ENCODE peak calls at places on chromosomes 2 and 18, in six cellular contexts. T, X, P, O, M and R are unnamed samples.
A peak's percentile ranks its signal among the peaks of the same experiment; 100 is the strongest.

GRCh38 chr18:48541026-48541746 is 2.4 kb downstream of the CTIF start:
- DNase-seq in X (peak; percentile 47), T (peak; percentile 54), M (peak; percentile 84), P (peak; percentile 80), O (peak; percentile 82), R (peak; percentile 42)

GRCh38 chr2:106124787-106125549 is 69.1 kb downstream of the UXS1 start:
- DNase-seq in P (no peak), T (no peak), X (no peak), O (no peak), M (no peak), R (no peak)

GRCh38 chr2:45396671-45397070 is 214.4 kb downstream of the SRBD1 start:
- DNase-seq in O (no peak), T (no peak), X (no peak), P (no peak), M (no peak), R (no peak)

GRCh38 chr2:230627806-230628724 is 84.6 kb upstream of the CAB39 start:
- DNase-seq in T (no peak), X (no peak), M (no peak), O (peak; percentile 56), P (no peak), R (no peak)

GRCh38 chr2:127355407-127356008 is 32.3 kb downstream of the MAP3K2 start:
- DNase-seq in O (no peak), M (no peak), X (peak; percentile 7), T (peak; percentile 42), P (no peak), R (no peak)

GRCh38 chr2:52336951-52337350 is 1305.0 kb upstream of the NRXN1 start:
- DNase-seq in O (no peak), M (no peak), P (no peak), T (no peak), X (no peak), R (no peak)

GRCh38 chr2:118614856-118615255 is 232.6 kb downstream of the EN1 start:
- DNase-seq in O (peak; percentile 19), M (no peak), P (no peak), T (no peak), X (no peak), R (peak; percentile 48)

GRCh38 chr2:227221120-227221519 is 56.7 kb downstream of the COL4A3 start:
- DNase-seq in M (no peak), T (no peak), P (no peak), X (no peak), O (no peak), R (no peak)

GRCh38 chr2:197121756-197122385 is 188.7 kb downstream of the ANKRD44 start:
- DNase-seq in T (no peak), O (no peak), P (no peak), M (no peak), X (no peak), R (no peak)

GRCh38 chr2:30191831-30192271 is 39.5 kb upstream of the LBH start:
- DNase-seq in O (peak; percentile 78), X (no peak), T (no peak), M (no peak), P (no peak), R (no peak)

GRCh38 chr2:28445448-28446258 is 50.2 kb upstream of the PLB1 start:
- DNase-seq in M (no peak), O (no peak), P (peak; percentile 40), T (no peak), X (peak; percentile 68), R (peak; percentile 91)

GRCh38 chr18:56255381-56255780 is 383.0 kb downstream of the TXNL1 start:
- DNase-seq in X (no peak), T (no peak), P (no peak), O (no peak), M (no peak), R (no peak)

GRCh38 chr2:62293490-62294212 is 97.7 kb downstream of the B3GNT2 start:
- DNase-seq in O (peak; percentile 35), M (peak; percentile 90), P (peak; percentile 23), X (peak; percentile 94), T (peak; percentile 54), R (no peak)

GRCh38 chr2:224837558-224837957 is 121.4 kb upstream of the CCDC195 start:
- DNase-seq in T (no peak), M (no peak), O (no peak), X (no peak), P (no peak), R (peak; percentile 54)

GRCh38 chr2:235937936-235938335 is 230.2 kb downstream of the GBX2 start:
- DNase-seq in T (no peak), M (no peak), X (no peak), O (no peak), P (no peak), R (no peak)

GRCh38 chr2:86307431-86307830 is 30.0 kb downstream of the REEP1 start:
- DNase-seq in O (no peak), P (no peak), X (no peak), T (no peak), M (no peak), R (no peak)

GRCh38 chr2:164697688-164698290 is 76.5 kb upstream of the GRB14 start:
- DNase-seq in M (no peak), T (no peak), X (no peak), P (no peak), O (peak; percentile 45), R (no peak)

GRCh38 chr18:58552057-58552461 is 76.8 kb downstream of the ALPK2 start:
- DNase-seq in M (no peak), X (peak; percentile 2), T (peak; percentile 86), O (no peak), P (no peak), R (no peak)

GRCh38 chr18:8229786-8230185 is 379.5 kb upstream of the RAB12 start:
- DNase-seq in O (no peak), P (no peak), M (no peak), X (no peak), T (no peak), R (no peak)

GRCh38 chr2:235330775-235331438 is 162.9 kb upstream of the AGAP1 start:
- DNase-seq in X (peak; percentile 83), M (no peak), O (no peak), P (no peak), T (no peak), R (peak; percentile 83)

GRCh38 chr18:79387214-79387613 is 8.5 kb upstream of the NFATC1 start:
- DNase-seq in O (no peak), X (no peak), M (no peak), T (no peak), P (no peak), R (no peak)

GRCh38 chr2:240021488-240022104 is 3.5 kb downstream of the NDUFA10 start:
- DNase-seq in P (peak; percentile 61), O (peak; percentile 77), X (peak; percentile 75), T (peak; percentile 65), M (peak; percentile 82), R (no peak)

GRCh38 chr18:3526421-3527354 is 76.7 kb downstream of the TGIF1 start:
- DNase-seq in O (peak; percentile 52), X (no peak), P (no peak), T (peak; percentile 53), M (no peak), R (peak; percentile 20)

GRCh38 chr2:98805412-98806265 is 74.7 kb upstream of the MGAT4A start:
- DNase-seq in O (no peak), T (no peak), X (no peak), P (no peak), M (peak; percentile 63), R (peak; percentile 41)

GRCh38 chr18:54263904-54264336 is 5.4 kb upstream of the POLI start:
- DNase-seq in P (no peak), X (no peak), O (no peak), M (no peak), T (peak; percentile 91), R (no peak)

GRCh38 chr2:58866040-58866439 is 624.9 kb upstream of the FANCL start:
- DNase-seq in T (peak; percentile 41), X (no peak), P (no peak), M (no peak), O (peak; percentile 3), R (no peak)

GRCh38 chr2:158828378-158829136 is 33.4 kb downstream of the DAPL1 start:
- DNase-seq in T (no peak), X (no peak), O (no peak), P (no peak), M (no peak), R (no peak)

GRCh38 chr2:118833716-118834439 is 13.6 kb downstream of the EN1 start:
- DNase-seq in T (no peak), M (no peak), X (no peak), P (no peak), O (no peak), R (no peak)

GRCh38 chr2:219245148-219245898 is at the start of the genes GLB1L and STK16:
- DNase-seq in M (peak; percentile 97), O (peak; percentile 94), X (peak; percentile 89), P (peak; percentile 96), T (peak; percentile 96), R (peak; percentile 68)

GRCh38 chr2:68031546-68032160 is 31.2 kb downstream of the C1D start:
- DNase-seq in M (no peak), P (no peak), T (peak; percentile 56), O (peak; percentile 60), X (no peak), R (peak; percentile 10)

GRCh38 chr2:41475959-41476358 is 571.9 kb upstream of the PKDCC start:
- DNase-seq in M (no peak), X (no peak), O (no peak), P (no peak), T (peak; percentile 27), R (no peak)
- TF ChIP-seq CTCF in M (no peak), X (no peak), O (no peak), P (no peak), T (no peak), R (no peak)

DNA sequence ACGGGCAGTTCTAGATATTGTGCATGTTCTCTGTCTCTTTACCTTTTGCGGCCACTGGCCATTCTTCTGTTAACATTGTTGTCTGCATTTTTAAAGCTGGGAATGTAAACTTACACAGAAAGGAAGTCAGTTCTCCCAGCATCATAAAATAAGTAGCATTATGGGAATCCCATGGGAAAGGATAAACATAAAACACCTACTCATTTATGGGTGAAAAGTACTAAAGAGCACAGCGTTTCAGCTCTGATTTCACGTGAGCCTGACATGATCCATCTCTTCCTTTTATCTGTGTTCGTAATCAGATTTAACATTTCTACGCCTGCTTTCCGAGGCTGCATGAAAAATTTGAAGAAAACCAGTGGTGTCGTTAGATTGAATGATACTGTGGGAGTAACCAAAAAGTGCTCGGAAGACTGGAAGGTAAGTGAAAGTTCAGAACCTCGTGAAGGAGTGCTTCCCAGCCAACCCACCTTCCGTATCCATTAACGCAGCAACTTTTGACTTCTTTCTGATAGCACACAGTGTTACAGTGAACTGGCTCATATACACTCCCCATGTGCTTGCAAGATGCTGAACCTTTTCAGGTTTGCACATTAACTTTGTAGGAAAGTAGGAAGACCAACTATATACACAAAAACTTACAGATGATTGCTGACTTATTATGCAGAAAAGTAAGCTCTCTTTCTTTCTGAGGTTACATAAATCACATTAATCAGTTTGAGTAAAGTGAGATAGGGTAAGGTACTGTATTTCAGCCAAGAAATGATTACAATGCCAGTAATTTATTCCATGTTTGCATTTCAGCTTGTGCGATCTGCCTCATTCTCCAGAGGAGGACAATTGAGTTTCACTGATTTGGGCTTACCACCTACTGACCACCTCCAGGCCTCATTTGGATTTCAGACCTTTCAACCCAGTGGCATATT is 86.5 kb upstream of the TTC39C start:
- DNase-seq in P (no peak), M (no peak), T (no peak), X (no peak), O (no peak), R (no peak)
- H3K4me3 ChIP-seq in P (no peak overlapping the region), M (no peak overlapping the region), T (no peak overlapping the region), X (no peak overlapping the region), O (no peak overlapping the region), R (no peak overlapping the region)

GRCh38 chr2:231795525-231796327 is 9.5 kb downstream of the COPS7B start:
- DNase-seq in X (peak; percentile 74), P (no peak), O (peak; percentile 36), M (no peak), T (no peak), R (no peak)
- TF ChIP-seq CTCF in X (peak; percentile 78), P (no peak), O (peak; percentile 39), M (no peak), T (no peak), R (peak; percentile 44)

GRCh38 chr2:65382776-65383357 is 49.5 kb downstream of the SPRED2 start:
- DNase-seq in X (peak; percentile 98), T (peak; percentile 92), M (peak; percentile 93), O (no peak), P (peak; percentile 83), R (peak; percentile 72)
- H3K4me3 ChIP-seq in X (peak overlapping the region; percentile 15), T (no peak overlapping the region), M (no peak overlapping the region), O (no peak overlapping the region), P (peak overlapping the region; percentile 33), R (no peak overlapping the region)